ENCODE peak calls at places on chromosomes 11 and 22, in seven cellular contexts. M is fibroblast of villous mesenchyme, W is NCI-H1436 treated with DMSO at 0.1 percent for 48 hours, J is mesenteric fat pad, R is hypothalamus, U is OCI-LY7, K is EL. G is an unnamed sample.

GRCh38 chr11:8369592-8370205 is 106.0 kb upstream of the LMO1 start:
- DNase-seq in W (no peak), K (no peak), U (no peak), R (no peak), M (no peak), J (peak; percentile 65), G (no peak)

GRCh38 chr11:58318532-58318931 is 40.3 kb downstream of the OR5B17 start:
- DNase-seq in M (peak; percentile 61), U (no peak), K (peak; percentile 54), J (no peak), W (no peak), R (no peak), G (no peak)

GRCh38 chr11:117037279-117037951 is 60.8 kb downstream of the SIK3 start:
- DNase-seq in K (no peak), J (no peak), M (peak; percentile 19), U (peak; percentile 15), R (no peak), W (no peak), G (no peak)

GRCh38 chr22:46626356-46626755 is 6.2 kb downstream of the GRAMD4 start:
- DNase-seq in M (no peak), R (no peak), K (no peak), U (no peak), J (no peak), W (no peak), G (no peak)

GRCh38 chr11:113547739-113548138 is 72.5 kb upstream of the DRD2 start:
- DNase-seq in U (no peak), K (no peak), R (no peak), W (no peak), M (no peak), J (no peak), G (no peak)

GRCh38 chr11:132106336-132106982 is 736.0 kb downstream of the NTM start:
- DNase-seq in W (no peak), K (no peak), R (no peak), J (no peak), U (no peak), M (no peak), G (no peak)

GRCh38 chr11:43825217-43825816 is 55.3 kb upstream of the ALKBH3 start:
- DNase-seq in U (peak; percentile 4), M (peak; percentile 52), J (no peak), K (peak; percentile 39), R (no peak), W (no peak), G (no peak)

GRCh38 chr11:96486890-96487633 is 97.2 kb downstream of the JRKL start:
- DNase-seq in W (no peak), U (no peak), M (peak; percentile 50), K (peak; percentile 40), R (no peak), J (no peak), G (no peak)

GRCh38 chr11:61756452-61757212 is 4.2 kb downstream of the MYRF start:
- DNase-seq in K (peak; percentile 82), R (no peak), M (peak; percentile 57), U (no peak), J (no peak), W (peak; percentile 83), G (no peak)

GRCh38 chr22:26681395-26681821 is 24.0 kb downstream of the MIAT start:
- DNase-seq in J (peak; percentile 72), R (no peak), U (no peak), W (no peak), M (peak; percentile 85), K (peak; percentile 91), G (no peak)

GRCh38 chr11:84558085-84558905 is 1068.8 kb downstream of the DLG2 start:
- DNase-seq in W (no peak), R (peak; percentile 19), U (peak; percentile 74), K (peak; percentile 36), J (no peak), M (peak; percentile 39), G (peak; percentile 2)

GRCh38 chr22:31262369-31263133 is 29.7 kb downstream of the PIK3IP1 start:
- DNase-seq in M (no peak), J (no peak), W (no peak), U (no peak), R (no peak), K (no peak), G (no peak)

GRCh38 chr11:17171916-17172315 is 35.9 kb downstream of the PIK3C2A start:
- DNase-seq in R (no peak), M (peak; percentile 12), J (no peak), U (no peak), K (peak; percentile 42), W (no peak), G (no peak)

GRCh38 chr22:24422078-24422665 is 5.2 kb upstream of the ADORA2A start:
- DNase-seq in W (no peak), R (no peak), K (no peak), M (no peak), J (no peak), U (no peak), G (no peak)

GRCh38 chr11:94178331-94178730 is 49.7 kb downstream of the PANX1 start:
- DNase-seq in M (no peak), U (no peak), R (no peak), J (no peak), W (no peak), K (no peak), G (no peak)

GRCh38 chr22:48247829-48248228 is 1485.4 kb downstream of the TBC1D22A start:
- DNase-seq in U (no peak), R (no peak), K (no peak), M (no peak), W (no peak), J (peak; percentile 64), G (no peak)

GRCh38 chr11:35112056-35112845 is 26.7 kb upstream of the CD44 start:
- DNase-seq in R (no peak), M (no peak), K (no peak), J (no peak), W (no peak), U (no peak), G (no peak)

GRCh38 chr22:29734853-29735252 is 15.1 kb downstream of the CABP7 start:
- DNase-seq in U (no peak), K (no peak), M (no peak), W (no peak), R (no peak), J (no peak), G (no peak)

GRCh38 chr11:115941481-115941993 is 437.3 kb upstream of the CADM1 start:
- DNase-seq in U (no peak), R (peak; percentile 37), W (no peak), J (no peak), K (peak; percentile 8), M (peak; percentile 40), G (no peak)

GRCh38 chr22:19686946-19687345 is 27.4 kb upstream of the SEPTIN5 start:
- DNase-seq in U (no peak), M (no peak), R (no peak), K (no peak), J (no peak), W (no peak), G (no peak)

GRCh38 chr22:46769191-46769675 is 6.8 kb downstream of the TBC1D22A start:
- DNase-seq in R (no peak), J (no peak), U (peak; percentile 70), M (no peak), W (no peak), K (no peak), G (peak; percentile 58)

GRCh38 chr11:11338304-11338703 is 14.7 kb downstream of the CSNK2A3 start:
- DNase-seq in J (no peak), W (no peak), U (no peak), K (no peak), M (no peak), R (no peak), G (no peak)

GRCh38 chr11:109086931-109087330 is 335.1 kb upstream of the C11orf87 start:
- DNase-seq in K (no peak), M (no peak), J (no peak), W (no peak), U (no peak), R (no peak), G (no peak)

GRCh38 chr22:30978304-30978962 is 9.4 kb downstream of the TUG1 start:
- DNase-seq in K (no peak), J (no peak), W (no peak), U (no peak), R (no peak), M (peak; percentile 10), G (no peak)

GRCh38 chr11:76768091-76769047 is 14.8 kb upstream of the TSKU start:
- DNase-seq in M (no peak), J (no peak), U (no peak), R (no peak), W (no peak), K (peak; percentile 26), G (peak; percentile 33)

GRCh38 chr22:22691055-22691454 is 46.6 kb downstream of the GGTLC2 start:
- DNase-seq in M (no peak), U (no peak), K (no peak), R (no peak), J (no peak), W (no peak), G (no peak)

GRCh38 chr11:76166314-76166713 is 40.0 kb downstream of the WNT11 start:
- DNase-seq in K (peak; percentile 27), R (no peak), W (no peak), J (no peak), U (no peak), M (no peak), G (no peak)